ENCODE peak calls at places on chromosomes 3 and 15, in four cellular contexts. One of them, this sample, is unnamed.

GRCh38 chr3:66104535-66104934 is 65.8 kb upstream of the MAGI1 start:
- DNase-seq in activated effector memory CD4-positive, alpha-beta T cell treated with Interleukin-2 at 50 U/mL for 16 hours: no peak
- DNase-seq in NCI-H1092 treated with DMSO at 0.1 percent for 48 hours: no peak
- DNase-seq in NCI-H446 treated with DMSO at 0.1 percent for 48 hours: no peak
- DNase-seq in this sample: no peak

GRCh38 chr15:99604865-99605264 is 39.1 kb downstream of the MEF2A start:
- DNase-seq in NCI-H1092 treated with DMSO at 0.1 percent for 48 hours: no peak
- DNase-seq in NCI-H446 treated with DMSO at 0.1 percent for 48 hours: no peak
- DNase-seq in activated effector memory CD4-positive, alpha-beta T cell treated with Interleukin-2 at 50 U/mL for 16 hours: no peak
- DNase-seq in this sample: no peak

GRCh38 chr3:122727766-122728165 is 47.1 kb downstream of the PARP14 start:
- DNase-seq in NCI-H1092 treated with DMSO at 0.1 percent for 48 hours: no peak
- DNase-seq in activated effector memory CD4-positive, alpha-beta T cell treated with Interleukin-2 at 50 U/mL for 16 hours: no peak
- DNase-seq in NCI-H446 treated with DMSO at 0.1 percent for 48 hours: peak
- DNase-seq in this sample: no peak

GRCh38 chr3:90007786-90008499 is 900.5 kb downstream of the EPHA3 start:
- DNase-seq in NCI-H446 treated with DMSO at 0.1 percent for 48 hours: peak
- DNase-seq in activated effector memory CD4-positive, alpha-beta T cell treated with Interleukin-2 at 50 U/mL for 16 hours: no peak
- DNase-seq in NCI-H1092 treated with DMSO at 0.1 percent for 48 hours: peak
- DNase-seq in this sample: no peak

GRCh38 chr15:70328137-70329115 is 230.7 kb upstream of the TLE3 start:
- DNase-seq in activated effector memory CD4-positive, alpha-beta T cell treated with Interleukin-2 at 50 U/mL for 16 hours: no peak
- DNase-seq in NCI-H1092 treated with DMSO at 0.1 percent for 48 hours: no peak
- DNase-seq in NCI-H446 treated with DMSO at 0.1 percent for 48 hours: no peak
- DNase-seq in this sample: no peak

GRCh38 chr3:83011471-83011870 is 1250.0 kb upstream of the GBE1 start:
- DNase-seq in NCI-H1092 treated with DMSO at 0.1 percent for 48 hours: no peak
- DNase-seq in activated effector memory CD4-positive, alpha-beta T cell treated with Interleukin-2 at 50 U/mL for 16 hours: no peak
- DNase-seq in NCI-H446 treated with DMSO at 0.1 percent for 48 hours: no peak
- DNase-seq in this sample: no peak

GRCh38 chr3:105402287-105402801 is 35.6 kb downstream of the ALCAM start:
- DNase-seq in NCI-H446 treated with DMSO at 0.1 percent for 48 hours: no peak
- DNase-seq in NCI-H1092 treated with DMSO at 0.1 percent for 48 hours: no peak
- DNase-seq in activated effector memory CD4-positive, alpha-beta T cell treated with Interleukin-2 at 50 U/mL for 16 hours: no peak
- DNase-seq in this sample: no peak

GRCh38 chr3:27623085-27623753 is 98.9 kb downstream of the EOMES start:
- DNase-seq in NCI-H446 treated with DMSO at 0.1 percent for 48 hours: no peak
- DNase-seq in activated effector memory CD4-positive, alpha-beta T cell treated with Interleukin-2 at 50 U/mL for 16 hours: no peak
- DNase-seq in NCI-H1092 treated with DMSO at 0.1 percent for 48 hours: no peak
- DNase-seq in this sample: no peak

GRCh38 chr15:94080416-94080815 is 150.9 kb upstream of the MCTP2 start:
- DNase-seq in activated effector memory CD4-positive, alpha-beta T cell treated with Interleukin-2 at 50 U/mL for 16 hours: no peak
- DNase-seq in NCI-H446 treated with DMSO at 0.1 percent for 48 hours: no peak
- DNase-seq in NCI-H1092 treated with DMSO at 0.1 percent for 48 hours: no peak
- DNase-seq in this sample: no peak

GRCh38 chr3:81516042-81516441 is 245.4 kb downstream of the GBE1 start:
- DNase-seq in activated effector memory CD4-positive, alpha-beta T cell treated with Interleukin-2 at 50 U/mL for 16 hours: no peak
- DNase-seq in NCI-H446 treated with DMSO at 0.1 percent for 48 hours: peak
- DNase-seq in NCI-H1092 treated with DMSO at 0.1 percent for 48 hours: no peak
- DNase-seq in this sample: no peak

GRCh38 chr3:71859128-71859519 is 74.2 kb upstream of the PROK2 start:
- DNase-seq in NCI-H1092 treated with DMSO at 0.1 percent for 48 hours: peak
- DNase-seq in activated effector memory CD4-positive, alpha-beta T cell treated with Interleukin-2 at 50 U/mL for 16 hours: no peak
- DNase-seq in NCI-H446 treated with DMSO at 0.1 percent for 48 hours: no peak
- DNase-seq in this sample: no peak

GRCh38 chr3:114179575-114179974 is 723 bp upstream of the DRD3 start:
- DNase-seq in activated effector memory CD4-positive, alpha-beta T cell treated with Interleukin-2 at 50 U/mL for 16 hours: no peak
- DNase-seq in NCI-H1092 treated with DMSO at 0.1 percent for 48 hours: peak
- DNase-seq in NCI-H446 treated with DMSO at 0.1 percent for 48 hours: peak
- DNase-seq in this sample: no peak

GRCh38 chr15:85116925-85117646 is 135.4 kb downstream of the PDE8A start:
- DNase-seq in NCI-H1092 treated with DMSO at 0.1 percent for 48 hours: no peak
- DNase-seq in activated effector memory CD4-positive, alpha-beta T cell treated with Interleukin-2 at 50 U/mL for 16 hours: no peak
- DNase-seq in NCI-H446 treated with DMSO at 0.1 percent for 48 hours: no peak
- DNase-seq in this sample: no peak

GRCh38 chr15:60496853-60497252 is 17.9 kb upstream of the ICE2 start:
- DNase-seq in NCI-H446 treated with DMSO at 0.1 percent for 48 hours: no peak
- DNase-seq in activated effector memory CD4-positive, alpha-beta T cell treated with Interleukin-2 at 50 U/mL for 16 hours: no peak
- DNase-seq in NCI-H1092 treated with DMSO at 0.1 percent for 48 hours: no peak
- DNase-seq in this sample: no peak

GRCh38 chr3:71066356-71066755 is 517.2 kb downstream of the FOXP1 start:
- DNase-seq in NCI-H446 treated with DMSO at 0.1 percent for 48 hours: no peak
- DNase-seq in activated effector memory CD4-positive, alpha-beta T cell treated with Interleukin-2 at 50 U/mL for 16 hours: no peak
- DNase-seq in NCI-H1092 treated with DMSO at 0.1 percent for 48 hours: peak
- DNase-seq in this sample: no peak

GRCh38 chr3:30693470-30694120 is 87.2 kb downstream of the TGFBR2 start:
- DNase-seq in activated effector memory CD4-positive, alpha-beta T cell treated with Interleukin-2 at 50 U/mL for 16 hours: no peak
- DNase-seq in NCI-H446 treated with DMSO at 0.1 percent for 48 hours: peak
- DNase-seq in NCI-H1092 treated with DMSO at 0.1 percent for 48 hours: peak
- DNase-seq in this sample: peak

GRCh38 chr3:112653209-112653871 is 12.4 kb upstream of the CCDC80 start:
- DNase-seq in activated effector memory CD4-positive, alpha-beta T cell treated with Interleukin-2 at 50 U/mL for 16 hours: no peak
- DNase-seq in NCI-H446 treated with DMSO at 0.1 percent for 48 hours: no peak
- DNase-seq in NCI-H1092 treated with DMSO at 0.1 percent for 48 hours: no peak
- DNase-seq in this sample: no peak

GRCh38 chr3:31495971-31496370 is 36.8 kb upstream of the STT3B start:
- DNase-seq in NCI-H1092 treated with DMSO at 0.1 percent for 48 hours: no peak
- DNase-seq in NCI-H446 treated with DMSO at 0.1 percent for 48 hours: no peak
- DNase-seq in activated effector memory CD4-positive, alpha-beta T cell treated with Interleukin-2 at 50 U/mL for 16 hours: no peak
- DNase-seq in this sample: no peak

GRCh38 chr15:45139770-45140169 is 10.0 kb downstream of the DUOX1 start:
- DNase-seq in NCI-H1092 treated with DMSO at 0.1 percent for 48 hours: no peak
- DNase-seq in activated effector memory CD4-positive, alpha-beta T cell treated with Interleukin-2 at 50 U/mL for 16 hours: no peak
- DNase-seq in NCI-H446 treated with DMSO at 0.1 percent for 48 hours: no peak
- DNase-seq in this sample: no peak

GRCh38 chr3:106688463-106688862 is 688.8 kb upstream of the CCDC54 start:
- DNase-seq in NCI-H446 treated with DMSO at 0.1 percent for 48 hours: no peak
- DNase-seq in NCI-H1092 treated with DMSO at 0.1 percent for 48 hours: peak
- DNase-seq in activated effector memory CD4-positive, alpha-beta T cell treated with Interleukin-2 at 50 U/mL for 16 hours: no peak
- DNase-seq in this sample: no peak

GRCh38 chr3:133445111-133445510 is 45.3 kb downstream of the BFSP2 start:
- DNase-seq in NCI-H446 treated with DMSO at 0.1 percent for 48 hours: no peak
- DNase-seq in NCI-H1092 treated with DMSO at 0.1 percent for 48 hours: no peak
- DNase-seq in activated effector memory CD4-positive, alpha-beta T cell treated with Interleukin-2 at 50 U/mL for 16 hours: no peak
- DNase-seq in this sample: no peak

GRCh38 chr3:174659516-174659915 is 199.6 kb upstream of the NAALADL2 start:
- DNase-seq in NCI-H446 treated with DMSO at 0.1 percent for 48 hours: no peak
- DNase-seq in NCI-H1092 treated with DMSO at 0.1 percent for 48 hours: no peak
- DNase-seq in activated effector memory CD4-positive, alpha-beta T cell treated with Interleukin-2 at 50 U/mL for 16 hours: no peak
- DNase-seq in this sample: no peak

GRCh38 chr3:45010718-45011355 is 15.3 kb upstream of the CLEC3B start:
- DNase-seq in NCI-H1092 treated with DMSO at 0.1 percent for 48 hours: no peak
- DNase-seq in activated effector memory CD4-positive, alpha-beta T cell treated with Interleukin-2 at 50 U/mL for 16 hours: no peak
- DNase-seq in NCI-H446 treated with DMSO at 0.1 percent for 48 hours: no peak
- DNase-seq in this sample: no peak

GRCh38 chr3:11549580-11550140 is 94.1 kb downstream of the VGLL4 start:
- DNase-seq in NCI-H1092 treated with DMSO at 0.1 percent for 48 hours: no peak
- DNase-seq in NCI-H446 treated with DMSO at 0.1 percent for 48 hours: no peak
- DNase-seq in activated effector memory CD4-positive, alpha-beta T cell treated with Interleukin-2 at 50 U/mL for 16 hours: no peak
- DNase-seq in this sample: no peak

GRCh38 chr3:79461129-79461792 is 306.5 kb downstream of the ROBO1 start:
- DNase-seq in activated effector memory CD4-positive, alpha-beta T cell treated with Interleukin-2 at 50 U/mL for 16 hours: no peak
- DNase-seq in NCI-H1092 treated with DMSO at 0.1 percent for 48 hours: no peak
- DNase-seq in NCI-H446 treated with DMSO at 0.1 percent for 48 hours: no peak
- DNase-seq in this sample: no peak

GRCh38 chr15:91032919-91033803 is 10.8 kb upstream of the VPS33B start:
- DNase-seq in NCI-H1092 treated with DMSO at 0.1 percent for 48 hours: peak
- DNase-seq in activated effector memory CD4-positive, alpha-beta T cell treated with Interleukin-2 at 50 U/mL for 16 hours: peak
- DNase-seq in NCI-H446 treated with DMSO at 0.1 percent for 48 hours: no peak
- DNase-seq in this sample: peak

GRCh38 chr3:128382221-128382807 is 84.4 kb downstream of the DNAJB8 start:
- DNase-seq in activated effector memory CD4-positive, alpha-beta T cell treated with Interleukin-2 at 50 U/mL for 16 hours: no peak
- DNase-seq in NCI-H446 treated with DMSO at 0.1 percent for 48 hours: peak
- DNase-seq in NCI-H1092 treated with DMSO at 0.1 percent for 48 hours: no peak
- DNase-seq in this sample: no peak

GRCh38 chr3:117184574-117184973 is 475.0 kb downstream of the TUSC7 start:
- DNase-seq in NCI-H446 treated with DMSO at 0.1 percent for 48 hours: no peak
- DNase-seq in NCI-H1092 treated with DMSO at 0.1 percent for 48 hours: no peak
- DNase-seq in activated effector memory CD4-positive, alpha-beta T cell treated with Interleukin-2 at 50 U/mL for 16 hours: no peak
- DNase-seq in this sample: no peak

GRCh38 chr3:146921693-146922092 is 316.5 kb upstream of the PLSCR5 start:
- DNase-seq in activated effector memory CD4-positive, alpha-beta T cell treated with Interleukin-2 at 50 U/mL for 16 hours: no peak
- DNase-seq in NCI-H1092 treated with DMSO at 0.1 percent for 48 hours: no peak
- DNase-seq in NCI-H446 treated with DMSO at 0.1 percent for 48 hours: no peak
- DNase-seq in this sample: no peak